ENCODE peak calls at places on chromosomes 16 and 17, in seven cellular contexts. K is AG04450; T is small intestine; Q is effector memory CD4-positive, alpha-beta T cell; G is upper lobe of right lung; I is transverse colon; J is aorta. W is an unnamed sample.

GRCh38 chr16:9854665-9855064 is 327.6 kb downstream of the GRIN2A start:
- DNase-seq in K (no peak), T (no peak), Q (no peak), G (no peak), I (no peak), J (no peak), W (no peak)

GRCh38 chr16:819336-819735 is 18.8 kb upstream of the GNG13 start:
- DNase-seq in K (no peak), T (no peak), Q (peak; percentile 17), G (no peak), I (no peak), J (no peak), W (no peak)

GRCh38 chr17:80605326-80606066 is 60.9 kb downstream of the RPTOR start:
- DNase-seq in K (no peak), T (peak; percentile 63), Q (no peak), G (no peak), I (no peak), J (no peak), W (no peak)

GRCh38 chr16:19005561-19006445 is 22.1 kb downstream of the TMC7 start:
- DNase-seq in K (no peak), T (peak; percentile 81), Q (no peak), G (no peak), I (peak; percentile 78), J (no peak), W (no peak)

GRCh38 chr16:87723224-87723619 is 42.6 kb downstream of the KLHDC4 start:
- DNase-seq in K (peak; percentile 84), T (peak; percentile 5), Q (no peak), G (peak; percentile 72), I (peak; percentile 34), J (no peak), W (no peak)

GRCh38 chr16:2178321-2179106 is 17.9 kb downstream of the CASKIN1 start:
- DNase-seq in K (no peak), T (no peak), Q (peak; percentile 19), G (no peak), I (no peak), J (no peak), W (peak; percentile 18)

GRCh38 chr16:54930034-54930938 is at the start of gene IRX5:
- DNase-seq in K (no peak), T (peak; percentile 28), Q (peak; percentile 24), G (peak; percentile 96), I (peak; percentile 65), J (peak; percentile 96), W (no peak)

GRCh38 chr17:1193300-1193699 is 13.5 kb upstream of the ABR start:
- DNase-seq in K (no peak), T (peak; percentile 35), Q (no peak), G (no peak), I (no peak), J (no peak), W (no peak)

GRCh38 chr16:4535627-4536108 is 2.9 kb downstream of the CDIP1 start:
- DNase-seq in K (no peak), T (no peak), Q (no peak), G (peak; percentile 52), I (no peak), J (no peak), W (no peak)

GRCh38 chr17:64682261-64683181 is 20.4 kb upstream of the SMURF2 start:
- DNase-seq in K (peak; percentile 80), T (no peak), Q (no peak), G (no peak), I (no peak), J (no peak), W (no peak)

GRCh38 chr17:36593651-36594316 is 2.1 kb downstream of the DHRS11 start:
- DNase-seq in K (no peak), T (peak; percentile 92), Q (no peak), G (peak; percentile 27), I (peak; percentile 30), J (no peak), W (no peak)
- H3K27ac ChIP-seq in K (no peak overlapping the region), T (peak overlapping the region; percentile 97), Q (no peak overlapping the region), G (no peak overlapping the region), I (peak overlapping the region; percentile 87), J (no peak overlapping the region), W (no peak overlapping the region)

GRCh38 chr17:29712677-29713076 is 90.0 kb upstream of the CORO6 start:
- DNase-seq in K (no peak), T (no peak), Q (no peak), G (no peak), I (no peak), J (no peak), W (no peak)
- H3K27me3 ChIP-seq in K (no peaks in the 10 kb centered on the region), T (no peaks in the 10 kb centered on the region), Q (no peaks in the 10 kb centered on the region), G (no peaks in the 10 kb centered on the region), I (no peaks in the 10 kb centered on the region), J (no peaks in the 10 kb centered on the region), W (no peaks in the 10 kb centered on the region)

GRCh38 chr16:12917246-12917645 is 15.8 kb downstream of the SHISA9 start:
- DNase-seq in K (no peak), T (no peak), Q (no peak), G (no peak), I (no peak), J (no peak), W (no peak)
- H3K4me3 ChIP-seq in K (no peak overlapping the region), T (no peak overlapping the region), Q (no peak overlapping the region), G (no peak overlapping the region), I (no peak overlapping the region), J (no peak overlapping the region), W (no peak overlapping the region)

GRCh38 chr17:45093444-45094110 is 32.5 kb downstream of the NMT1 start:
- DNase-seq in K (no peak), T (no peak), Q (no peak), G (no peak), I (no peak), J (no peak), W (no peak)
- H3K27ac ChIP-seq in K (peak overlapping the region; percentile 98), T (peak overlapping the region; percentile 36), Q (no peak overlapping the region), G (peak overlapping the region; percentile 85), I (peak overlapping the region; percentile 86), J (peak overlapping the region; percentile 66), W (no peak overlapping the region)

GRCh38 chr17:49456172-49456965 is 38.7 kb upstream of the NGFR start:
- DNase-seq in K (peak; percentile 50), T (no peak), Q (no peak), G (no peak), I (no peak), J (no peak), W (no peak)
- H3K27me3 ChIP-seq in K (peaks cover 32% of the 10 kb centered on the region), T (peaks cover 2% of the 10 kb centered on the region), Q (no peaks in the 10 kb centered on the region), G (peaks cover 31% of the 10 kb centered on the region), I (peaks cover 32% of the 10 kb centered on the region), J (no peaks in the 10 kb centered on the region), W (no peaks in the 10 kb centered on the region)

GRCh38 chr17:11601661-11602060 is 3.4 kb downstream of the DNAH9 start:
- DNase-seq in K (no peak), T (no peak), Q (no peak), G (no peak), I (no peak), J (no peak), W (no peak)

DNA sequence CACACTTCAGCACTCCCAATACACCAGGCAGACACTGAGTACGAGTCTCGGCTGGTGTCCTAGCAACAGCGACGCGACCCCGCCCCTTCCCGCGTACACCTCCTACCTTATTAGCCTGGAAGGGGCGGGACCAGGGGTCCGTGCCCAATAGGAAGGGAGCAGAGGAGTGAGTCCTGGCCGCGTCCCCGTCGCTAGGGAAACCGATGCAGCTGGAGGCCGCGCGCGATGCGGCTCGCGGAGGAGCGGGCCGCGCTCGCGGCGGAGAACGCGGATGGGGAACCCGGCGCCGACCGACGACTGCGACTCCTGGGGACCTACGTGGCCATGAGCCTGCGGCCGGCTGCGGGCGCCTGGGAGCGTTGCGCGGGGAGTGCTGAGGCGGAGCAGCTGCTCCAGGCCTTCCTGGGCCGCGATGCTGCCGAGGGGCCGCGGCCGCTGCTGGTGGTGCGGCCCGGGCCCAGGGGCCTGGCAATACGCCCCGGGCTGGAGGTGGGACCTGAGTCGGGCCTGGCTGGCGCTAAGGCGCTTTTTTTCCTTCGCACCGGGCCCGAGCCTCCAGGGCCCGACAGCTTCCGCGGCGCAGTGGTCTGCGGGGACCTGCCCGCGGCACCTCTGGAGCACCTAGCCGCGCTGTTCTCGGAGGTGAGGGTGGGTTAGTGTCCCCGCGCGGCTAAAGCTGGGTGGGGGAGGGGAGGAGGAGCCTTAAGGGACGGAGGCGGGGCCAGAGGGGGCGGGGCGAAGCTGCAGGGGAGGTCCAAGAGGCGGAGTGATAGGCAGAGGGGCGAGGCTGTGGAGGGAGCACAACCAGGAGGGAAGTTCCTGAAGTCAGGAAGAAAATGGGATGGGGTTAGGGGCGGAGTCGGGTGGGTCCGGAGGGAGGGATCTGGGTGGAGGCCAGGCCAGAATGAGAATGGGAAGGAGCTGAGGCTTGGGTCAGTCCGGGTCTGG is at the start of gene DNAH9:
- DNase-seq in K (no peak), T (peak; percentile 97), Q (no peak), G (peak; percentile 97), I (peak; percentile 96), J (peak; percentile 94), W (peak; percentile 75)
- H3K4me3 ChIP-seq in K (no peak within 1 kb of the TSS), T (no peak within 1 kb of the TSS), Q (no peak within 1 kb of the TSS), G (peak within 1 kb of the TSS; percentile 56), I (peak within 1 kb of the TSS; percentile 72), J (peak within 1 kb of the TSS; percentile 9), W (peak within 1 kb of the TSS; percentile 76)

GRCh38 chr17:49763735-49764558 is at the start of gene FAM117A:
- DNase-seq in K (peak; percentile 89), T (peak; percentile 100), Q (peak; percentile 98), G (peak; percentile 96), I (peak; percentile 98), J (peak; percentile 95), W (peak; percentile 99)
- H3K27ac ChIP-seq in K (no peak within 1 kb of the TSS), T (no peak within 1 kb of the TSS), Q (peak within 1 kb of the TSS; percentile 67), G (peak within 1 kb of the TSS; percentile 55), I (peak within 1 kb of the TSS; percentile 86), J (no peak within 1 kb of the TSS), W (no peak within 1 kb of the TSS)

DNA sequence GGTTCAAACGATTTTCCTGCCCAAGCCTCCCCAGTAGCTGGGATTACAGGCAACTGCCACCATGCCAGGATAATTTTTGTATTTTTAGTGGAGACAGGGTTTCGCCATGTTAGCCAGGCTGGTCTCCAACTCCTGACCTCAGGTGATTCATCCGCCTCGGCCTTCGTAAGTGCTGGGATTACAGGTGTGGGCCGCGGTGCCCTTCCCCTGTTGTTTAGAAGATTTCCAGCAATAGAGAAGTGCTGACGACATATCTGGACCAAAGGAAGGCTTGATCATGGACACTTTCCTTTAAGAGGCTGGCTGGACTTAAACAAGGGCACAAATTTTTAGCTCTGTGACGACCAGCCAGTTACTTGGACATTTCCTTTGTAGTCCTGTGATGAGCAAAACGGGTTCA is 1.3 kb upstream of the MT1M start:
- DNase-seq in K (no peak), T (no peak), Q (no peak), G (no peak), I (no peak), J (no peak), W (no peak)
- H3K27me3 ChIP-seq in K (peaks cover 43% of the 10 kb centered on the region), T (no peaks in the 10 kb centered on the region), Q (peaks cover 54% of the 10 kb centered on the region), G (peaks cover 22% of the 10 kb centered on the region), I (peaks cover 46% of the 10 kb centered on the region), J (no peaks in the 10 kb centered on the region), W (peaks cover 89% of the 10 kb centered on the region)